ENCODE peak calls at places on chromosome 3, in eight cellular contexts. L is tibial nerve, Z is GM23248, F is IMR-90, X is lung, Y is esophagus squamous epithelium, M is trophoblast cell, V is A549. P is an unnamed sample. For H3K4me1, the result is how much of the 10 kb centered on the place peaks cover.

GRCh38 chr3:105837143-105837740 is 31.6 kb downstream of the CBLB start:
- DNase-seq in X (no peak), L (no peak), V (no peak), Y (no peak), Z (no peak), F (no peak), M (no peak), P (no peak)

GRCh38 chr3:153443961-153444360 is 281.9 kb downstream of the RAP2B start:
- DNase-seq in Z (peak), V (peak), L (no peak), M (no peak), X (no peak), F (peak), Y (no peak), P (no peak)

GRCh38 chr3:155407331-155407730 is 113.8 kb upstream of the STRIT1 start:
- DNase-seq in Y (no peak), M (no peak), L (no peak), X (no peak), V (no peak), F (no peak), Z (peak), P (no peak)

GRCh38 chr3:19668163-19668562 is 265.9 kb downstream of the EFHB start:
- DNase-seq in F (no peak), V (no peak), L (no peak), X (no peak), M (no peak), Z (no peak), Y (no peak), P (no peak)

GRCh38 chr3:80285370-80285769 is 517.6 kb upstream of the ROBO1 start:
- DNase-seq in L (no peak), Y (no peak), Z (no peak), M (no peak), F (no peak), X (no peak), V (no peak), P (no peak)

GRCh38 chr3:184040010-184040409 is 8.5 kb downstream of the HTR3D start:
- DNase-seq in L (no peak), Z (peak), V (peak), Y (no peak), M (peak), X (no peak), F (peak), P (peak)

GRCh38 chr3:69014022-69014580 is 617 bp upstream of the EOGT start:
- DNase-seq in V (no peak), M (no peak), Y (no peak), F (no peak), Z (peak), X (no peak), L (no peak), P (no peak)

GRCh38 chr3:135412475-135412874 is 553.1 kb upstream of the PPP2R3A start:
- DNase-seq in L (no peak), F (no peak), Z (no peak), M (no peak), V (no peak), X (no peak), Y (no peak), P (no peak)

GRCh38 chr3:9600597-9600996 is 47.0 kb upstream of the LHFPL4 start:
- DNase-seq in X (peak), Y (no peak), Z (peak), L (no peak), F (no peak), M (no peak), V (peak), P (no peak)

GRCh38 chr3:32392530-32393302 is 1.1 kb downstream of the CMTM7 start:
- DNase-seq in V (peak), F (peak), M (no peak), L (peak), X (peak), Z (peak), Y (no peak), P (no peak)

GRCh38 chr3:57026918-57027317 is 33.5 kb upstream of the SPATA12 start:
- DNase-seq in V (peak), M (no peak), Z (peak), L (no peak), F (peak), X (no peak), Y (no peak), P (no peak)

GRCh38 chr3:5489536-5489935 is 302.0 kb downstream of the EDEM1 start:
- DNase-seq in F (no peak), L (no peak), X (no peak), V (no peak), Y (no peak), M (no peak), Z (no peak), P (no peak)

GRCh38 chr3:114711321-114711891 is 417.6 kb downstream of the TIGIT start:
- DNase-seq in F (no peak), Y (no peak), Z (no peak), V (no peak), L (no peak), M (no peak), X (no peak), P (no peak)
- H3K4me1 ChIP-seq in F (under half), Y (under half), Z (under half), V (half or more), L (under half), M (under half), X (under half), P (under half)

DNA sequence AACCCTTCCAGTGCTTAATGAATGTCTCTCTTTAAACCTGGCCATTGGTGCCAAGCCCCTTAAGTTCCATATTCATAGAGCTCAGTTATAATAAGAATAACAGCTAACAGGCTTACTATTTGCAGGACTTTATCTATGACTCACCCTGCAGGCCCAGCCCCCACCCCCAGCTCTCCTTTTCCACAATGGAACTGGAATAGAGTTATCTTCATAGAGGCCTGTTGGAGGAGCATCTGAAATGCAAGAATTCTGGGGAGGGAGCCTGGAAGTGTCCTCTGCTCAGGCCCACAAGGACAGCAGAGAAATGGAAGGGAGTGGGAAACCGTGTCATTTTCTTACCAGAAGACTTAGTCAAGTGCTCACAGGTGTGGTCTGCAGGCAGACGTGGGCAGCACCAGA is 52.8 kb downstream of the SEMA5B start:
- DNase-seq in M (peak), X (no peak), F (peak), Y (no peak), Z (peak), V (no peak), L (no peak), P (peak)
- H3K4me1 ChIP-seq in M (under half), X (under half), F (under half), Y (under half), Z (under half), V (under half), L (under half), P (half or more)

GRCh38 chr3:11610044-11610671 is 33.6 kb downstream of the VGLL4 start:
- DNase-seq in Y (no peak), L (no peak), V (no peak), Z (no peak), X (no peak), M (no peak), F (peak), P (no peak)

GRCh38 chr3:11609481-11609880 is 34.2 kb downstream of the VGLL4 start:
- DNase-seq in Y (no peak), X (no peak), F (no peak), M (no peak), L (no peak), Z (no peak), V (no peak), P (no peak)

GRCh38 chr3:11606865-11607440 is 36.8 kb downstream of the VGLL4 start:
- DNase-seq in L (no peak), V (no peak), M (no peak), Y (no peak), Z (peak), X (no peak), F (no peak), P (no peak)

GRCh38 chr3:11606090-11606784 is 37.5 kb downstream of the VGLL4 start:
- DNase-seq in Y (no peak), F (no peak), L (no peak), Z (no peak), V (no peak), X (no peak), M (no peak), P (no peak)

GRCh38 chr3:11607816-11608215 is 35.9 kb downstream of the VGLL4 start:
- DNase-seq in X (no peak), Z (peak), F (peak), Y (no peak), V (no peak), M (no peak), L (no peak), P (no peak)
- H3K4me1 ChIP-seq in X (under half), Z (half or more), F (under half), Y (under half), V (under half), M (under half), L (under half), P (under half)

DNA sequence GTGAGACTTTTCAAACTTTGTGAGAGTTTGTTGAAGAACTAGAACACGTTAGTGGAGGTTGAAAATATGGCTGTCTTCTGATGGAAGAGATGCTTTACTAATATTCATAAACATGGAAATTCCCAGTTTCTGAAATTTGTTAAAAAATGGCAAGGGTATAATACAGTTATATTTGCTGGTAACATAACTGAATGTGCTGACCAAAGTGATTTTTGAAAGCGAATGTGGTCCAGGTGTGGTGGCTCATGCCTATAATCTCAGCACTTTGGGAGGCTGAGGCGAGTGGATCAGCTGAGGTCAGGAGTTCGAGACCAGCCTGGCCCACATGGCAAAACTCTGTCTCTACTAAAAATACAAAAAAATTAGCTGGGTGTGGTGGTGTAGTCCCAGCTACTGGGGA is 18.1 kb downstream of the FXR1 start:
- DNase-seq in Y (no peak), Z (no peak), X (no peak), L (no peak), M (no peak), F (no peak), V (no peak), P (no peak)
- H3K4me1 ChIP-seq in Y (under half), Z (under half), X (under half), L (under half), M (under half), F (under half), V (under half), P (under half)

DNA sequence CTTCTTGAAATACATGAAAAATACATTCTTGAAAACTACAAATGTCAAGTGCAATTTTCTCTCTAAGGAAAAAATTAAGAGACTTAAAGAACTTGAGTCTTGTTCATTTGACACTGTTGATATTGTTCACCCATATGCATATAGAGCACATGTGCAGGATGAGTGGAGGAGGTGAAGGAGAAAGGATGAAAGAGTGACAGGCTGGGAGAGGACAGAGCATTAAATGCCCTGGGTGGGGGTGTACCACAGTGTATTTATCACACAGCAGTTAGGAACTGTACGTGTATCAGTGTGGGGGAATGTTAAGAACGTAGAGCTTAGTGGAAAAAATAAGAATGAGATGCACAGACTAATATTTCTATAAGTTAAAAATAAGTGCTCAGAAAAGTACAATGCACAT is 45.7 kb downstream of the CTDSPL start:
- DNase-seq in Y (no peak), L (no peak), X (no peak), Z (no peak), V (no peak), M (no peak), F (no peak), P (no peak)
- H3K4me1 ChIP-seq in Y (under half), L (half or more), X (under half), Z (under half), V (under half), M (under half), F (under half), P (under half)

GRCh38 chr3:188152660-188153497 is 1.1 kb upstream of the LPP start:
- DNase-seq in X (peak), F (peak), L (peak), V (peak), Y (no peak), M (peak), Z (peak), P (peak)
- H3K4me1 ChIP-seq in X (under half), F (under half), L (under half), V (under half), Y (under half), M (under half), Z (under half), P (under half)

DNA sequence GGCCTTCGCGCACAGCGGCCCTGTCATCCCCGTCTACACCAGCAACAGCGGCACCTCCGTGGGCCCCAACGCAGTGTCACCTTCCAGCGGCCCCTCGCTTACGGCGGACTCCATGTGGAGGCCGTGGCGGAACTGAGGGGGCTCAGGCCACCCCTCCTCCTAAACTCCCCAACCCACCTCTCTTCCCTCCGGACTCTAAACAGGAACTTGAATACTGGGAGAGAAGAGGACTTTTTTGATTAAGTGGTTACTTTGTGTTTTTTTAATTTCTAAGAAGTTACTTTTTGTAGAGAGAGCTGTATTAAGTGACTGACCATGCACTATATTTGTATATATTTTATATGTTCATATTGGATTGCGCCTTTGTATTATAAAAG is 2.1 kb downstream of the HES1 start:
- DNase-seq in L (no peak), F (no peak), M (no peak), Z (no peak), V (peak), Y (no peak), X (no peak), P (no peak)
- H3K4me1 ChIP-seq in L (under half), F (under half), M (under half), Z (under half), V (under half), Y (under half), X (under half), P (half or more)

P was measured in PC-9.